ENCODE peak calls at places on chromosomes 11 and 22, in eight cellular contexts. J, A, X, R, U, T, H and I are unnamed samples.

GRCh38 chr22:25377699-25378098 is 158.3 kb downstream of the CRYBB2 start:
- DNase-seq in U (no peak), H (no peak), X (no peak), J (no peak), A (no peak), T (no peak), R (no peak), I (no peak)

GRCh38 chr11:18633256-18634139 is 644 bp downstream of the SPTY2D1 start:
- DNase-seq in X (no peak), U (no peak), A (peak), J (no peak), H (peak), R (no peak), T (no peak), I (no peak)

GRCh38 chr11:36818410-36818809 is 220.4 kb upstream of the RAG2 start:
- DNase-seq in R (no peak), T (no peak), H (no peak), U (peak), X (no peak), A (peak), J (no peak), I (no peak)

GRCh38 chr22:22110548-22111266 is 128.1 kb upstream of the TOP3B start:
- DNase-seq in J (no peak), H (peak), T (peak), X (no peak), R (no peak), U (peak), A (peak), I (peak)

GRCh38 chr11:89498845-89499448 is 7.8 kb upstream of the NOX4 start:
- DNase-seq in R (peak), H (no peak), X (no peak), J (no peak), U (no peak), T (no peak), A (no peak), I (no peak)

GRCh38 chr11:1337647-1338007 is 28.2 kb upstream of the TOLLIP start:
- DNase-seq in A (no peak), R (no peak), J (no peak), X (peak), T (no peak), U (no peak), H (no peak), I (no peak)

GRCh38 chr11:86511086-86511551 is 136.4 kb downstream of the CCDC81 start:
- DNase-seq in T (no peak), X (no peak), A (peak), R (no peak), H (no peak), J (no peak), U (no peak), I (no peak)

GRCh38 chr22:22812031-22812905 is 75.3 kb upstream of the IGLL5 start:
- DNase-seq in A (no peak), T (no peak), X (no peak), J (no peak), H (no peak), U (no peak), R (no peak), I (no peak)

GRCh38 chr22:17120711-17121234 is 387 bp downstream of the TMEM121B start:
- DNase-seq in X (no peak), J (no peak), T (no peak), H (no peak), A (peak), U (no peak), R (no peak), I (no peak)

GRCh38 chr22:29157759-29158535 is 47.7 kb upstream of the EMID1 start:
- DNase-seq in R (no peak), A (no peak), X (peak), U (no peak), T (no peak), H (no peak), J (no peak), I (no peak)

GRCh38 chr11:36501236-36501635 is 8.8 kb downstream of the TRAF6 start:
- DNase-seq in A (no peak), T (no peak), X (no peak), H (no peak), R (no peak), J (no peak), U (peak), I (no peak)

GRCh38 chr22:46077669-46078099 is 72.6 kb upstream of the PPARA start:
- DNase-seq in T (no peak), J (no peak), R (no peak), A (no peak), X (peak), H (no peak), U (no peak), I (no peak)

GRCh38 chr11:12922418-12922817 is 86.7 kb upstream of the RASSF10 start:
- DNase-seq in X (no peak), J (no peak), T (no peak), U (no peak), R (no peak), A (no peak), H (no peak), I (peak)

GRCh38 chr11:77087723-77088225 is 14.9 kb upstream of the OMP start:
- DNase-seq in T (no peak), X (peak), H (no peak), U (no peak), R (no peak), J (no peak), A (no peak), I (no peak)

GRCh38 chr11:113261709-113262475 is 52.5 kb upstream of the TTC12 start:
- DNase-seq in H (no peak), X (no peak), U (no peak), A (no peak), T (no peak), R (no peak), J (no peak), I (peak)

GRCh38 chr22:44309137-44309536 is 3.6 kb downstream of the SHISAL1 start:
- DNase-seq in A (no peak), J (no peak), U (no peak), T (peak), H (peak), X (peak), R (no peak), I (peak)